ENCODE peak calls at places on chromosomes 12 and 14, in four cellular contexts. G is psoas muscle, U is WERI-Rb-1, S is transverse colon. F is an unnamed sample.

GRCh38 chr12:24404086-24404815 is 454.8 kb upstream of the SOX5 start:
- DNase-seq in G (no peak), U (no peak), S (no peak), F (no peak)

GRCh38 chr12:90010089-90010488 is 301.5 kb upstream of the ATP2B1 start:
- DNase-seq in G (no peak), U (peak), S (no peak), F (no peak)

GRCh38 chr14:101201535-101202125 is 298.1 kb upstream of the RTL1 start:
- DNase-seq in G (no peak), U (no peak), S (no peak), F (no peak)

GRCh38 chr12:53452159-53453077 is 516 bp downstream of the PCBP2 start:
- DNase-seq in G (peak), U (peak), S (peak), F (peak)

GRCh38 chr14:67459336-67459735 is 29.2 kb downstream of the TMEM229B start:
- DNase-seq in G (no peak), U (no peak), S (no peak), F (no peak)

GRCh38 chr12:130664772-130665171 is 51.3 kb downstream of the RIMBP2 start:
- DNase-seq in G (no peak), U (no peak), S (no peak), F (no peak)

GRCh38 chr12:90098132-90098779 is 389.6 kb upstream of the ATP2B1 start:
- DNase-seq in G (no peak), U (no peak), S (no peak), F (no peak)

GRCh38 chr12:127295630-127296029 is 971.3 kb upstream of the TMEM132C start:
- DNase-seq in G (no peak), U (no peak), S (no peak), F (no peak)

GRCh38 chr12:15801770-15802393 is 12.7 kb upstream of the EPS8 start:
- DNase-seq in G (no peak), U (no peak), S (peak), F (no peak)

GRCh38 chr12:111270773-111271172 is 98.1 kb downstream of the PHETA1 start:
- DNase-seq in G (no peak), U (no peak), S (no peak), F (no peak)

GRCh38 chr14:91586451-91586850 is 76.3 kb upstream of the PPP4R3A start:
- DNase-seq in G (no peak), U (no peak), S (no peak), F (no peak)

DNA sequence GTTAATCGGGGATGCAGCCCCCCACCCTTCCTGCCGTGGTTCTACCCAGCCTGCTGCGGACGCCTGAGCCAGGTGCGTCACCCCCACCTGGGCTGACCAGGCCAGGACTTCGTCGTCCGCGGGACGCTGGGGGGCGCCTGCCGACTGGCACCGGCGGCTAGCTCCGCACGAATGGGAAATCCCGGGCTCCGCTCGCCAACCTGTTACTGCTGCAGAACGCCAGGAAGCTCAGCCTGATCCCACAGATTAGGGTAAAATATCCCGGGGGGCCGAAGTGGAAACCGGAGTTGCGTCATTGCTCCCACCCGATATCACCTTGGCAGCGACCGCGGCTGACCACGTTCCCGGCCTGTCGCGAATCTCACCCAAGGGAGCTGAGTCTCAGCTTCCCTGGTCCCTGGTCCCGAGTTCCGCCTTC is 528 bp upstream of the VDR start:
- DNase-seq in G (peak), U (peak), S (peak), F (no peak)
- TF ChIP-seq CTCF in G (peak), U (peak), S (peak), F (no peak)

GRCh38 chr14:31543969-31544799 is 17.0 kb upstream of the NUBPL start:
- DNase-seq in G (no peak), U (no peak), S (no peak), F (no peak)
- TF ChIP-seq CTCF in G (no peak), U (peak), S (peak), F (peak)

GRCh38 chr14:92926931-92927330 is 4.0 kb downstream of the CHGA start:
- DNase-seq in G (no peak), U (no peak), S (no peak), F (no peak)

GRCh38 chr14:92926180-92926845 is 3.4 kb downstream of the CHGA start:
- DNase-seq in G (no peak), U (no peak), S (no peak), F (no peak)

GRCh38 chr14:92928258-92928629 is 5.3 kb downstream of the CHGA start:
- DNase-seq in G (no peak), U (no peak), S (no peak), F (no peak)

GRCh38 chr14:92928961-92929688 is 6.2 kb downstream of the CHGA start:
- DNase-seq in G (no peak), U (no peak), S (no peak), F (no peak)

DNA sequence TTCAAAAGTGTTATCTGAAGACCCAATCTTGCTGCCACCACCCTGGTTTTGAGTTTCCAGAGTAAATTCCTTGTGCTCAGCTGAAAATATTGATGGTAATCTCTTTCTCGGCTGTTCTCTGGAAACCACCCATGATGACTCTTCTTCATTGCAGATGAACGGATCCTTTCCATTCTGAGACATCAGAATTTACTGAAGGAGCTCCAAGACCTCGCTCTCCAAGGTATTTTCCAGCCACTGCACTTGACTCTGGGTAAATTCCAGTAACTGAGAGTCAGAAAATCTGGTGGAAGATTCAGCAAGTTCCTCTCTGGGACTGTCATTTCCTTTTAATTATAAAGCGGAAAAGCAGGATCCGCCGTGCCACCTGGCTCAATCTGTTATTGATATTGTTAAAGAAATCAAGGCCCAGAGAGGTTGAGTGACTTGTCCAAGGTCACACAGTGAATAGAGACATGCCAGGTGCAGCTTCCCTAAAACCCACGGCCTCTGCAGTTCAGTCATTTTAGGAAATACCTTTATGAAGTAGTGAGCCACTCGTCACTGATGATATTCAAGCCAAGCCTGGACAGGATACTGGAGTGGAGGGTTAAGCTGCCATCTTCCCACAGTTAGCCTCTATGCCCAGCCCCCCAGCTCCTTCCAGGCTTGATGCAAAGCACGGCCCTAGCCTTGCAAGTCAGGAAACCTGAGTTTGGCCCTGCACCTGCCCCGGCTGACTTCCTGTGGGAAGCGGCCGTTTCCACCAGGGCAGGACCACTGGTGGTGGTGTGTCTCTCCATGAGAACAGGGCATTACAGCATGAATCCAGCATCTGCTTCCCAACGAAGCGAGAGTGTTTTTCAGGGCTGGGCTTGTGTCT is 4.7 kb downstream of the CHGA start:
- DNase-seq in G (no peak), U (no peak), S (no peak), F (no peak)
- TF ChIP-seq CTCF in G (no peak), U (no peak), S (no peak), F (no peak)

DNA sequence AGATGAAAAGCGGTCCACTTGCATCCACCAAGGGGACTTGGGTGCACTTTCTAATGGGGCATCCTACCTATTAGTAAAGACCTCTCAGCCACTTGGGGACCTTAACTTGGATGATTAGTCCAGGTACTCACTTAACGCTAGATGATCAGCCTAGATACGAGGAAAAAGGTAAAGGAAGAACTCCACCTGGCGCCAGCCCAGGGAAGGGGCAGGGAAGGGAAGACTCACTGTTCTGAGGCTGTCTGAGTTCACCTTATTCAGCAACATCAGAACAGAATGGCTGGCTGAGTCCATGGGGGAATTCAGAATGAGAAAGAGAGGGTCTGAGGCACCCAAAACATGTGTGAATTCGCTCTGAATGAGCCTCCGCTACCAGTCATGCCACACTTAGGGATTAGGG is 7.1 kb downstream of the IL22 start:
- DNase-seq in G (no peak), U (no peak), S (no peak), F (no peak)
- TF ChIP-seq CTCF in G (no peak), U (no peak), S (no peak), F (no peak)

GRCh38 chr12:85720308-85721033 is 115.7 kb downstream of the RASSF9 start:
- DNase-seq in G (no peak), U (no peak), S (no peak), F (no peak)

DNA sequence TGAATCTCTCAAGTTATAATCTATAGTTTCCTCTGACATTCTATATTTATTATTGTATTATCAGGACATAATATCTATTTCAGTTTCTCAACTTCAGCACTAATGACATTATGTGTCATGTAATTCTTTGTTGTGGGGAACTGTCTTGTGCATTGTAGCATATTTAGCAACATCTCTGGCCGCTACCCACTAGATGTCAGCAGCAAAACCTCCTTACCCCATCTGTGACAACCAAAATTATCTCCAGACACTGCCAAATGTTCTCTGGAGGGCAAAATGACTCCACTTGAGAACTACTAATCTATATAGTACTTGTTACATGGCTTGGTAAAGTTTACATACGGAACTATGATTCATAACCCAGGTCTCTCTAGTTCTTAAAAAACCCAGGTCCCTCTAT is 110.2 kb downstream of the RASSF9 start:
- DNase-seq in G (no peak), U (no peak), S (no peak), F (no peak)
- TF ChIP-seq CTCF in G (no peak), U (no peak), S (no peak), F (no peak)